ENCODE peak calls at places on chromosomes 5 and 9, in four cellular contexts. K is mesendoderm, I is GM06990, H is cortex of kidney. G is an unnamed sample.

GRCh38 chr5:179373101-179373934 is 28.1 kb upstream of the ADAMTS2 start:
- DNase-seq in I (no peak), H (no peak), K (peak; percentile 6), G (no peak)

GRCh38 chr9:132711846-132712245 is 41.6 kb downstream of the GTF3C4 start:
- DNase-seq in I (no peak), H (no peak), K (no peak), G (no peak)

GRCh38 chr9:112331676-112331955 is 1.8 kb downstream of the PTBP3 start:
- DNase-seq in I (no peak), H (no peak), K (no peak), G (no peak)

GRCh38 chr9:114505187-114506081 is at the start of gene WHRN:
- DNase-seq in I (peak; percentile 71), K (peak; percentile 97), H (no peak), G (peak; percentile 90)

GRCh38 chr5:119255571-119256356 is 100.1 kb upstream of the TNFAIP8 start:
- DNase-seq in K (peak; percentile 86), I (no peak), H (no peak), G (no peak)

GRCh38 chr9:34079181-34079580 is 30.5 kb upstream of the UBAP2 start:
- DNase-seq in I (no peak), H (no peak), K (peak; percentile 75), G (no peak)

GRCh38 chr9:126915281-126915816 is 767 bp downstream of the RALGPS1 start:
- DNase-seq in I (peak; percentile 26), K (peak; percentile 53), H (no peak), G (peak; percentile 22)

GRCh38 chr9:131670247-131670681 is 69.6 kb downstream of the RAPGEF1 start:
- DNase-seq in I (no peak), H (no peak), K (no peak), G (peak; percentile 67)

GRCh38 chr5:95707055-95707454 is 24.1 kb upstream of the RHOBTB3 start:
- DNase-seq in I (no peak), K (no peak), H (no peak), G (no peak)

GRCh38 chr9:81146684-81147337 is 542.5 kb downstream of the TLE1 start:
- DNase-seq in H (no peak), K (no peak), I (no peak), G (no peak)

GRCh38 chr5:16570121-16570815 is 46.5 kb downstream of the RETREG1 start:
- DNase-seq in H (no peak), K (no peak), I (no peak), G (no peak)

GRCh38 chr5:143341807-143342570 is 61.5 kb downstream of the NR3C1 start:
- DNase-seq in K (no peak), I (no peak), H (no peak), G (no peak)

GRCh38 chr5:20276061-20276958 is 288.3 kb upstream of the CDH18 start:
- DNase-seq in H (no peak), I (no peak), K (peak; percentile 68), G (no peak)

G was measured in left ventricle myocardium inferior.